ENCODE peak calls at places on chromosomes 5 and 9, in four cellular contexts. One of them, this sample, is unnamed.
A peak's percentile ranks its signal among the peaks of the same experiment; 100 is the strongest.

GRCh38 chr5:14464101-14464500 is 117.5 kb upstream of the OTULINL start:
- DNase-seq in K562: no peak
- DNase-seq in neural progenitor cell: no peak
- DNase-seq in PC-3: peak; percentile 50
- DNase-seq in this sample: no peak

GRCh38 chr9:19665146-19665863 is 123.5 kb downstream of the SLC24A2 start:
- DNase-seq in K562: no peak
- DNase-seq in neural progenitor cell: no peak
- DNase-seq in PC-3: no peak
- DNase-seq in this sample: no peak

GRCh38 chr5:431001-431710 is 11.8 kb upstream of the EXOC3 start:
- DNase-seq in K562: peak; percentile 73
- DNase-seq in neural progenitor cell: peak; percentile 80
- DNase-seq in PC-3: peak; percentile 62
- DNase-seq in this sample: peak; percentile 41

GRCh38 chr5:117788596-117788995 is 1199.8 kb downstream of the DTWD2 start:
- DNase-seq in K562: no peak
- DNase-seq in neural progenitor cell: no peak
- DNase-seq in PC-3: no peak
- DNase-seq in this sample: no peak

GRCh38 chr5:151234476-151235238 is 10.8 kb upstream of the CCDC69 start:
- DNase-seq in K562: no peak
- DNase-seq in neural progenitor cell: no peak
- DNase-seq in PC-3: no peak
- DNase-seq in this sample: peak; percentile 85

GRCh38 chr9:129166962-129167557 is 11.0 kb downstream of the IER5L start:
- DNase-seq in K562: peak; percentile 82
- DNase-seq in neural progenitor cell: no peak
- DNase-seq in PC-3: peak; percentile 86
- DNase-seq in this sample: peak; percentile 58

GRCh38 chr9:16710888-16711287 is 159.6 kb downstream of the BNC2 start:
- DNase-seq in K562: no peak
- DNase-seq in neural progenitor cell: peak; percentile 66
- DNase-seq in PC-3: no peak
- DNase-seq in this sample: no peak

GRCh38 chr5:69334793-69335268 is 2.2 kb upstream of the CCDC125 start:
- DNase-seq in K562: peak; percentile 89
- DNase-seq in neural progenitor cell: peak; percentile 90
- DNase-seq in PC-3: peak; percentile 74
- DNase-seq in this sample: peak; percentile 72

GRCh38 chr5:92421937-92422336 is 1038.8 kb upstream of the ARRDC3 start:
- DNase-seq in K562: no peak
- DNase-seq in neural progenitor cell: peak; percentile 5
- DNase-seq in PC-3: peak; percentile 11
- DNase-seq in this sample: no peak

GRCh38 chr5:71596169-71596568 is 9.0 kb downstream of the MCCC2 start:
- DNase-seq in K562: no peak
- DNase-seq in neural progenitor cell: no peak
- DNase-seq in PC-3: no peak
- DNase-seq in this sample: no peak

GRCh38 chr5:107618233-107618632 is 52.5 kb downstream of the EFNA5 start:
- DNase-seq in K562: no peak
- DNase-seq in neural progenitor cell: no peak
- DNase-seq in PC-3: no peak
- DNase-seq in this sample: no peak

GRCh38 chr5:107621089-107621488 is 49.6 kb downstream of the EFNA5 start:
- DNase-seq in K562: no peak
- DNase-seq in neural progenitor cell: peak; percentile 22
- DNase-seq in PC-3: no peak
- DNase-seq in this sample: no peak

GRCh38 chr5:107619781-107620180 is 51.0 kb downstream of the EFNA5 start:
- DNase-seq in K562: no peak
- DNase-seq in neural progenitor cell: no peak
- DNase-seq in PC-3: peak; percentile 25
- DNase-seq in this sample: no peak

GRCh38 chr5:107615173-107615856 is 55.4 kb downstream of the EFNA5 start:
- DNase-seq in K562: no peak
- DNase-seq in neural progenitor cell: no peak
- DNase-seq in PC-3: peak; percentile 36
- DNase-seq in this sample: no peak

DNA sequence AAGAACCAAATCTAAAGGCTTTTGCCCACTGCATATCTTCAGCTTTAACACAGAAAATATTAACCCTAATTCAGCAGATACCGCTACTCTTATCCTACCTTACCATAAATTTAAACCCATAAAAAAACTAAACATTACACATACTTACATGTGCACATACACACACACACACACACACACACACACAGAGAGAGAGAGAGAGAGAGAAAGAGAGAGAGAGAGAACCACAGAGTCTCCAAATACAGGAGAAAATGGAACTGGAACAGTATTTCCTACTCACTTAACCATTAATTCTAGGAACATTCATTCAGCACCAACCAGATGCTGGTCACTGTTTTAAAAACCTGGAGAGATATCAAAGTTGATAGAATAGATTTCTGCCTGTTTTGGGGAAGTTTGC is 53.7 kb downstream of the EFNA5 start:
- DNase-seq in K562: no peak
- DNase-seq in neural progenitor cell: no peak
- DNase-seq in PC-3: no peak
- DNase-seq in this sample: no peak
- H3K79me2 ChIP-seq in K562: no peaks in the 10 kb centered on the region
- H3K79me2 ChIP-seq in neural progenitor cell: peaks cover 100% of the 10 kb centered on the region
- H3K79me2 ChIP-seq in PC-3: peaks cover 25% of the 10 kb centered on the region
- H3K79me2 ChIP-seq in this sample: no peaks in the 10 kb centered on the region

DNA sequence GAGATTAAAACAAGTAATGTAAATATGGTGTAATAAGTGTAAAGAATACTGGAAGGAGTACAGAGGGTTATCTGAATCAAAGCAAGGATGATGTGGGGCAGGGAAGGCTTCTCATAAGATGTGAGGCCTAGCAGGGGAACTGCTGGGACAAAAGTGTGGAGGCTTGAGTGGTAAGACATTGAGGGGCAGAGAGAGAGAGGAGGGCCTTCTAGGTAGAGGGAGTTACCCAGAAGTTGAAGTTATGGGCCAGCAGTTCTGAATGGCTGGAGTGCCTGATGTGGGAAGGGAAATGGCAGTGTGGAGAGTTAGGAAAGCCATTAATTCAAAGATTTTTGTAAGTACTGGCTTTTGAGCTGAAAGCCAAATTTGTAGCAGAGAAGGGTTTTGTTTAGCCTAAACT is 36.8 kb downstream of the CPEB4 start:
- DNase-seq in K562: no peak
- DNase-seq in neural progenitor cell: no peak
- DNase-seq in PC-3: no peak
- DNase-seq in this sample: no peak
- H3K79me2 ChIP-seq in K562: peaks cover 46% of the 10 kb centered on the region
- H3K79me2 ChIP-seq in neural progenitor cell: no peaks in the 10 kb centered on the region
- H3K79me2 ChIP-seq in PC-3: peaks cover 75% of the 10 kb centered on the region
- H3K79me2 ChIP-seq in this sample: peaks cover 22% of the 10 kb centered on the region

GRCh38 chr9:125755340-125755739 is 8.2 kb downstream of the PBX3 start:
- DNase-seq in K562: no peak
- DNase-seq in neural progenitor cell: peak; percentile 52
- DNase-seq in PC-3: no peak
- DNase-seq in this sample: no peak
- H3K79me2 ChIP-seq in K562: no peaks in the 10 kb centered on the region
- H3K79me2 ChIP-seq in neural progenitor cell: peaks cover 96% of the 10 kb centered on the region
- H3K79me2 ChIP-seq in PC-3: peaks cover 9% of the 10 kb centered on the region
- H3K79me2 ChIP-seq in this sample: no peaks in the 10 kb centered on the region

GRCh38 chr9:114050226-114050568 is 27.9 kb downstream of the AMBP start:
- DNase-seq in K562: no peak
- DNase-seq in neural progenitor cell: no peak
- DNase-seq in PC-3: no peak
- DNase-seq in this sample: no peak

GRCh38 chr9:114047717-114048116 is 30.4 kb downstream of the AMBP start:
- DNase-seq in K562: no peak
- DNase-seq in neural progenitor cell: peak; percentile 49
- DNase-seq in PC-3: peak; percentile 22
- DNase-seq in this sample: peak; percentile 68

GRCh38 chr9:114049453-114050225 is 28.5 kb downstream of the AMBP start:
- DNase-seq in K562: no peak
- DNase-seq in neural progenitor cell: no peak
- DNase-seq in PC-3: no peak
- DNase-seq in this sample: no peak

GRCh38 chr9:114050646-114051045 is 27.5 kb downstream of the AMBP start:
- DNase-seq in K562: no peak
- DNase-seq in neural progenitor cell: no peak
- DNase-seq in PC-3: no peak
- DNase-seq in this sample: no peak

DNA sequence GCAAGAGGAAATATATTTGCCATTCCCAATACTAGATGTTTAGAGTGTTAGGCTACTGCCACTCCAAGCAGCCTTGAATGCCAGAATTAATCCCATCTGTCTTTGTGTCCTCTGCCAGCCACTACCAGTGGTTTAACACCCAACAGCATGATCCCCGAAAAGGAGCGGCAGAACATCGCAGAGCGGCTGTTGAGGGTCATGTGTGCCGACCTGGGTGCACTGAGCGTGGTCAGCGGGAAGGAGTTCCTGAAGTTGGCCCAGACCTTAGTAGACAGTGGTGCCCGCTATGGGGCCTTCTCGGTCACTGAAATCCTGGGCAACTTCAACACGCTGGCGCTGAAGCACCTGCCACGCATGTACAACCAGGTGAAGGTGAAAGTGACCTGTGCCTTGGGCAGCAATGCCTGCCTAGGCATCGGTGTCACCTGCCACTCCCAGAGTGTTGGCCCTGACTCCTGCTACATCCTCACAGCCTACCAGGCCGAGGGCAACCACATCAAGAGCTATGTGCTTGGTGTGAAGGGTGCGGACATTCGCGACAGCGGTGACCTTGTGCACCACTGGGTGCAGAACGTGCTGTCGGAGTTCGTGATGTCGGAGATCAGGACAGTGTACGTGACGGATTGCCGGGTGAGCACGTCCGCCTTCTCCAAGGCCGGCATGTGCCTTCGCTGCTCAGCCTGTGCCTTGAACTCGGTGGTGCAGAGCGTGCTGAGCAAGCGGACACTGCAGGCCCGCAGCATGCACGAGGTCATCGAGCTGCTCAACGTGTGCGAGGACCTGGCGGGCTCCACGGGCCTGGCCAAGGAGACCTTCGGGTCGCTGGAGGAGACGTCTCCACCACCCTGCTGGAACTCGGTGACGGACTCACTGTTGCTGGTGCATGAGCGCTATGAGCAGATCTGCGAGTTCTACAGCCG is 29.3 kb downstream of the AMBP start:
- DNase-seq in K562: no peak
- DNase-seq in neural progenitor cell: no peak
- DNase-seq in PC-3: no peak
- DNase-seq in this sample: no peak
- H3K79me2 ChIP-seq in K562: no peaks in the 10 kb centered on the region
- H3K79me2 ChIP-seq in neural progenitor cell: no peaks in the 10 kb centered on the region
- H3K79me2 ChIP-seq in PC-3: no peaks in the 10 kb centered on the region
- H3K79me2 ChIP-seq in this sample: no peaks in the 10 kb centered on the region

GRCh38 chr9:13282998-13283397 is 3.5 kb upstream of the MPDZ start:
- DNase-seq in K562: no peak
- DNase-seq in neural progenitor cell: peak; percentile 26
- DNase-seq in PC-3: no peak
- DNase-seq in this sample: no peak
- H3K79me2 ChIP-seq in K562: peaks cover 5% of the 10 kb centered on the region
- H3K79me2 ChIP-seq in neural progenitor cell: peaks cover 8% of the 10 kb centered on the region
- H3K79me2 ChIP-seq in PC-3: peaks cover 6% of the 10 kb centered on the region
- H3K79me2 ChIP-seq in this sample: no peaks in the 10 kb centered on the region

GRCh38 chr9:137193771-137194170 is 5.3 kb downstream of the SSNA1 start:
- DNase-seq in K562: no peak
- DNase-seq in neural progenitor cell: no peak
- DNase-seq in PC-3: no peak
- DNase-seq in this sample: no peak
- H3K79me2 ChIP-seq in K562: peaks cover 48% of the 10 kb centered on the region
- H3K79me2 ChIP-seq in neural progenitor cell: peaks cover 14% of the 10 kb centered on the region
- H3K79me2 ChIP-seq in PC-3: peaks cover 26% of the 10 kb centered on the region
- H3K79me2 ChIP-seq in this sample: peaks cover 46% of the 10 kb centered on the region

GRCh38 chr9:36868591-36869282 is 165.3 kb downstream of the PAX5 start:
- DNase-seq in K562: no peak
- DNase-seq in neural progenitor cell: no peak
- DNase-seq in PC-3: no peak
- DNase-seq in this sample: no peak

GRCh38 chr9:36866840-36867239 is 167.2 kb downstream of the PAX5 start:
- DNase-seq in K562: no peak
- DNase-seq in neural progenitor cell: no peak
- DNase-seq in PC-3: no peak
- DNase-seq in this sample: peak; percentile 18

GRCh38 chr9:36867241-36867640 is 166.8 kb downstream of the PAX5 start:
- DNase-seq in K562: no peak
- DNase-seq in neural progenitor cell: no peak
- DNase-seq in PC-3: no peak
- DNase-seq in this sample: no peak

GRCh38 chr9:36865731-36866635 is 168.1 kb downstream of the PAX5 start:
- DNase-seq in K562: no peak
- DNase-seq in neural progenitor cell: no peak
- DNase-seq in PC-3: no peak
- DNase-seq in this sample: no peak

DNA sequence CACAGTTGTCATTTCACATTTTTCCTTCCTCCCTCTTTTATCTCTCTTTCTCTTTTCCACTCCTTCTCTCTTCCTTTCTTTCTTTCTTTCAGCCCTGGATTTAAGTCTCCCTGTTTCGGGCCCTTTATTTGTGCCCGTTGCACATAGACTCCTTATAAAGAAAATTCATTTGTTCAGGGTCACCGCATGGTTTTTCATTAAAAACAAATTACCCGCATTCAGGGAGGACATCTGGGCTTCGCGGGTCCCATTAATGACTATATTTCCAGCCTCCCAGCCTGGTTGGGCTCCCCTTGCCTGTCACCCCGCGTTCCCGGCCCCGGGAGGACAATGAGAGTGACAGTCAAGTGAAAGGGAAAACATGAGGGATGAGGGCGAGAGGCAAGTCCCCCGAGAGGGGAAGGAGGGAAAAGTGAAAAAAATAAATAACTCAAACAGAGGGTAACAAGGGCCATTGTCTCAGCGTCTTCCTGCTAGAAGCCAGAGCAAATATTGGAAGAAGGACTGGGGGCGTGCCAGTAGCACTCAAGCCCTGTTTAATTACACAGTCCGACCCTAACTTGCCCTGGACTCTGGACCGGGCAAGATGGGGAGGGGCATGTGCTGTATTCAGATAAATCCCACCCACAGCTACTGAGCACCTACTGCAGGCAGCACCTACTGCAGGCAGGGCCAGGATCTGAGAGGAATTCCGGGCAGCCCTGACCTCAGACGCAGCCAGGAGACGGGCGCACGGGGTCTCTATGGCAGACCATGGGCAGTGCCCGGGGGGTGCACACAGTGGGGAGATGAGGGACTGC is 166.2 kb downstream of the PAX5 start:
- DNase-seq in K562: no peak
- DNase-seq in neural progenitor cell: no peak
- DNase-seq in PC-3: no peak
- DNase-seq in this sample: peak; percentile 98
- H3K79me2 ChIP-seq in K562: no peaks in the 10 kb centered on the region
- H3K79me2 ChIP-seq in neural progenitor cell: no peaks in the 10 kb centered on the region
- H3K79me2 ChIP-seq in PC-3: no peaks in the 10 kb centered on the region
- H3K79me2 ChIP-seq in this sample: no peaks in the 10 kb centered on the region

This sample was measured in HepG2.